ENCODE peak calls at places on chromosome 4, in five cellular contexts. One of them, this sample, is unnamed. For H3K4me1, the result is how much of the 10 kb centered on the place peaks cover.

GRCh38 chr4:823761-824460 is 2.0 kb downstream of the CPLX1 start:
- DNase-seq in A549: no peak
- DNase-seq in HCT116: no peak
- DNase-seq in endothelial cell of umbilical vein: no peak
- DNase-seq in testis: no peak
- DNase-seq in this sample: no peak

GRCh38 chr4:109419679-109420078 is 13.9 kb upstream of the SEC24B start:
- DNase-seq in A549: no peak
- DNase-seq in HCT116: no peak
- DNase-seq in endothelial cell of umbilical vein: no peak
- DNase-seq in testis: no peak
- DNase-seq in this sample: no peak

GRCh38 chr4:110201502-110201901 is 3.1 kb upstream of the ELOVL6 start:
- DNase-seq in A549: no peak
- DNase-seq in HCT116: no peak
- DNase-seq in endothelial cell of umbilical vein: no peak
- DNase-seq in testis: no peak
- DNase-seq in this sample: no peak

GRCh38 chr4:48044298-48044697 is 27.7 kb downstream of the NIPAL1 start:
- DNase-seq in A549: no peak
- DNase-seq in HCT116: no peak
- DNase-seq in endothelial cell of umbilical vein: no peak
- DNase-seq in testis: no peak
- DNase-seq in this sample: no peak

GRCh38 chr4:140158234-140159030 is 4.4 kb upstream of the MAML3 start:
- DNase-seq in A549: no peak
- DNase-seq in HCT116: no peak
- DNase-seq in endothelial cell of umbilical vein: peak
- DNase-seq in testis: no peak
- DNase-seq in this sample: no peak

GRCh38 chr4:75630174-75630931 is at the start of gene CDKL2:
- DNase-seq in A549: peak
- DNase-seq in HCT116: peak
- DNase-seq in endothelial cell of umbilical vein: peak
- DNase-seq in testis: peak
- DNase-seq in this sample: no peak

GRCh38 chr4:37805091-37805490 is 21.4 kb upstream of the PGM2 start:
- DNase-seq in A549: no peak
- DNase-seq in HCT116: no peak
- DNase-seq in endothelial cell of umbilical vein: no peak
- DNase-seq in testis: no peak
- DNase-seq in this sample: no peak

GRCh38 chr4:82360298-82361177 is 13.3 kb downstream of the HNRNPD start:
- DNase-seq in A549: no peak
- DNase-seq in HCT116: no peak
- DNase-seq in endothelial cell of umbilical vein: peak
- DNase-seq in testis: no peak
- DNase-seq in this sample: no peak

GRCh38 chr4:113157086-113157857 is 107.8 kb downstream of the ANK2 start:
- DNase-seq in A549: no peak
- DNase-seq in HCT116: no peak
- DNase-seq in endothelial cell of umbilical vein: no peak
- DNase-seq in testis: no peak
- DNase-seq in this sample: no peak

GRCh38 chr4:78784255-78784654 is 8.1 kb downstream of the BMP2K start:
- DNase-seq in A549: no peak
- DNase-seq in HCT116: no peak
- DNase-seq in endothelial cell of umbilical vein: no peak
- DNase-seq in testis: no peak
- DNase-seq in this sample: no peak

GRCh38 chr4:111991797-111992196 is 153.5 kb upstream of the FAM241A start:
- DNase-seq in A549: peak
- DNase-seq in HCT116: peak
- DNase-seq in endothelial cell of umbilical vein: peak
- DNase-seq in testis: no peak
- DNase-seq in this sample: no peak

GRCh38 chr4:103303011-103303410 is 104.9 kb upstream of the CENPE start:
- DNase-seq in A549: no peak
- DNase-seq in HCT116: no peak
- DNase-seq in endothelial cell of umbilical vein: no peak
- DNase-seq in testis: no peak
- DNase-seq in this sample: no peak

GRCh38 chr4:22739933-22740332 is 47.2 kb downstream of the GBA3 start:
- DNase-seq in A549: no peak
- DNase-seq in HCT116: no peak
- DNase-seq in endothelial cell of umbilical vein: no peak
- DNase-seq in testis: no peak
- DNase-seq in this sample: no peak

GRCh38 chr4:97984545-97985131 is 158.6 kb downstream of the STPG2 start:
- DNase-seq in A549: no peak
- DNase-seq in HCT116: peak
- DNase-seq in endothelial cell of umbilical vein: peak
- DNase-seq in testis: peak
- DNase-seq in this sample: no peak

GRCh38 chr4:2935762-2936743 is 27.2 kb downstream of the NOP14 start:
- DNase-seq in A549: no peak
- DNase-seq in HCT116: peak
- DNase-seq in endothelial cell of umbilical vein: no peak
- DNase-seq in testis: peak
- DNase-seq in this sample: no peak

GRCh38 chr4:13618212-13618806 is 9.2 kb downstream of the BOD1L1 start:
- DNase-seq in A549: no peak
- DNase-seq in HCT116: no peak
- DNase-seq in endothelial cell of umbilical vein: no peak
- DNase-seq in testis: no peak
- DNase-seq in this sample: no peak

GRCh38 chr4:147138171-147138570 is 192.5 kb upstream of the TTC29 start:
- DNase-seq in A549: no peak
- DNase-seq in HCT116: no peak
- DNase-seq in endothelial cell of umbilical vein: no peak
- DNase-seq in testis: no peak
- DNase-seq in this sample: no peak

DNA sequence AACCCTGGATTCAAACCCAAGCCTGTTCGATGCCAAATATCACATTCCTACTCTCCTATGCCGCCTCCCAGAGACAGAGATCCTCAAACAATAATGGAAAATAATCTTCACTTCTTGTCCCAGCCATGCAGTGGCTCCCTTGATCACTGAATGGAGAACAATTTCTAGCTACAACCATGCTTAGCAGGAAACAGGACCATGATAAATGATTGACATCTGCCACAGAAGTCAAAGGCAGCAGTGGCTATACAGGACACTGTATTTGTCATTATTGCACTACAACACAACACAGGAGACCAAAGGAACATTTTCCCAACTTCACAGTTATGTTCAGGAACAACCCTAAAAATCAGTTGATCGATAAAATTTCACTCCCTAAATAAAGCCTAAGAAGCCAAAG is 243.3 kb upstream of the SLC7A11 start:
- DNase-seq in A549: no peak
- DNase-seq in HCT116: no peak
- DNase-seq in endothelial cell of umbilical vein: no peak
- DNase-seq in testis: no peak
- DNase-seq in this sample: no peak
- TF ChIP-seq CTCF in A549: no peak
- TF ChIP-seq CTCF in HCT116: no peak
- TF ChIP-seq CTCF in endothelial cell of umbilical vein: no peak
- TF ChIP-seq CTCF in testis: no peak
- TF ChIP-seq CTCF in this sample: no peak

DNA sequence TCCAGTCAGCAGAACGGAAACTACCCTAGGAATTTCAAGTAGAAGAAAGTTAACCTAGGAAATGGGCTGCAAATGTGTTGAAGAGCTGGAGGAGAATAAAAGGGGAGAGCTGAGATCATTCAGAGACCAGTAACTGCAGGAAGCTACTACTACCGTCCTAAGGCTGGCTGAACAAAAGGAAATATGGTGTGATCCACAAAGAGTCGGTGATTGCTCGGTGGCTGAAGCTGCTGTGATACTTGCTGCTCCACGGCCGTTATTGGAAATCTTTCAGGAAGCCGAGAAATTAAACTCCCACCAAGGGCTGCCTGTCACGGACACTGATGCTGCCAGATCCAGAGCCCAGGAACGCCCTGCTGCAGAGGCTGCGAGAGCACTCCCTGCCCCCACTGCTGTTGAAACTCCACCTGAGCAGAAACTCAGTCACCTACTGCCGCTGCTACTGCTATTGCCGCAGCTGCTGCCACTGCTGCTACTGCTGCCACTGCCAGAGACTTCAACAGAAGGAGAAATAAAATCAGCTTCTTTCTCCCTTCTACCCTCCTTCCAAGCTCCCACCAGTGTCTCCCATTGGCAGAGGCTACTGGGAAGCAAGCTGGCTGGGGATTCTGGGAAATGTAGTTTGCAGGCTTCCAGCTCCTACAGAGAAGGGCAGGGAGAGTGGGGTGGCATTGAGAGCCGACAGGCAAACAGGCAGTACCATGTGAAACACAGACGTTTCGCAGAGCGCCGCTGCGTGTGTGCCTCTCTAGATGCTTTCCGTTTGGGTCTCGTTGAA is 125.9 kb upstream of the ENPP6 start:
- DNase-seq in A549: peak
- DNase-seq in HCT116: peak
- DNase-seq in endothelial cell of umbilical vein: peak
- DNase-seq in testis: peak
- DNase-seq in this sample: no peak
- TF ChIP-seq POLR2A in A549: no peak
- TF ChIP-seq POLR2A in HCT116: no peak
- TF ChIP-seq POLR2A in endothelial cell of umbilical vein: peak
- TF ChIP-seq POLR2A in testis: no peak
- TF ChIP-seq POLR2A in this sample: no peak

DNA sequence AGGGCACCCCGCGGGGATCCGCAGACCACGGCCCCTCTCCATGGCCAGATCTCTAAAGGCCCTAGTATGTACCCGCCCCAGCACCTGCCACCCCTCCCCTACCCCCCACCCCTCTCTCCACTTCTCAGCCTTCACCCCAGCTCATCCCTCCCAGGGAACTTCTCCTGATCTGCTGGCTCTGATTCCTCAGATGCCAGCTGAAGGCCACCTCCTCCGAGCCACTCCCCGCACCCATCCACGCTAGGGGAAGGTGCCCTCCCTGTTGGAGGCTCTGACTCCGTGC is 11.9 kb downstream of the PSAPL1 start:
- DNase-seq in A549: no peak
- DNase-seq in HCT116: no peak
- DNase-seq in endothelial cell of umbilical vein: no peak
- DNase-seq in testis: no peak
- DNase-seq in this sample: no peak
- H3K4me1 ChIP-seq in A549: under half
- H3K4me1 ChIP-seq in HCT116: under half
- H3K4me1 ChIP-seq in endothelial cell of umbilical vein: under half
- H3K4me1 ChIP-seq in testis: under half
- H3K4me1 ChIP-seq in this sample: under half

DNA sequence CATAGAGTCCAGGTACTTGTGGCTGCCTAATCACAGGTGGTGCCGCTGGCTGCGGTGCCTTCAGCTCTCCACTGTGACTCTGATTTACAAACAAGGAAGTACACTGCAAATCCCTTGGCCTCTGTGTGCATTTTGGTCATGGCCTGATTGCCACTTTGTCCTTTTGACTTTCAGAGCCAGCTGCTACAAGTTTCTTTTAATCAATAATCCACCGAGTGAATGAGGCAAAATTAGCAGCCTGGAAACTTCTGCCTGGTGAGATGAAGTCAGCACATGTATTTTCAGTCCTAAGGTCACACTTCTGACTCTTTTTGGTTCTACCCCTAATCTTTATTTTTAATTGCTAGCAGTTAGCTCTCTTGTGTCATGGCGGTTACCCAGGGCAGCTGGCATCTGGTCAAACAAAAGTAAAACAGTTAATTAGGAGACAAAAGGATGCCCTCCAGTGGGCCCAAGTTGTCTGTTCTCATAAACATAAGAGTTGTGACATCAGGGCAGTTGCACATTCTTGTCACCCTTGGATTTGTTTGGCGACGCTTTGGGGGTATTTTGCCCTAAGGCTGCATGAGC is 62.3 kb upstream of the LNX1 start:
- DNase-seq in A549: no peak
- DNase-seq in HCT116: no peak
- DNase-seq in endothelial cell of umbilical vein: peak
- DNase-seq in testis: peak
- DNase-seq in this sample: no peak
- TF ChIP-seq CTCF in A549: no peak
- TF ChIP-seq CTCF in HCT116: peak
- TF ChIP-seq CTCF in endothelial cell of umbilical vein: no peak
- TF ChIP-seq CTCF in testis: no peak
- TF ChIP-seq CTCF in this sample: no peak